ENCODE peak calls at places on chromosome 7, in ten cellular contexts. U, C, O, L, X, P, S, V, Q and Z are unnamed samples.
A peak's percentile ranks its signal among the peaks of the same experiment; 100 is the strongest.

GRCh38 chr7:33986456-33986855 is 81.1 kb downstream of the BMPER start:
- DNase-seq in X (no peak), C (no peak), P (no peak), S (peak; percentile 35), O (no peak), L (peak; percentile 54), U (no peak), Q (no peak), V (no peak), Z (no peak)

GRCh38 chr7:137970263-137970975 is 31.5 kb downstream of the CREB3L2 start:
- DNase-seq in V (no peak), U (no peak), L (peak; percentile 95), C (no peak), S (peak; percentile 84), X (no peak), P (peak; percentile 50), Q (peak; percentile 73), O (no peak), Z (no peak)

GRCh38 chr7:157361537-157361936 is 24.7 kb downstream of the DNAJB6 start:
- DNase-seq in L (no peak), C (no peak), O (no peak), S (no peak), U (no peak), X (no peak), Q (no peak), V (no peak), P (no peak), Z (no peak)

GRCh38 chr7:28165971-28166955 is 14.3 kb downstream of the JAZF1 start:
- DNase-seq in C (peak; percentile 59), P (peak; percentile 51), L (peak; percentile 92), O (no peak), Q (peak; percentile 52), U (no peak), V (no peak), X (no peak), S (peak; percentile 85), Z (no peak)

GRCh38 chr7:91459539-91459938 is 195.3 kb downstream of the FZD1 start:
- DNase-seq in U (no peak), X (no peak), P (no peak), V (no peak), C (no peak), S (no peak), Q (no peak), L (no peak), O (no peak), Z (no peak)

GRCh38 chr7:69603937-69604494 is 5.7 kb downstream of the AUTS2 start:
- DNase-seq in O (no peak), X (no peak), C (no peak), Q (no peak), P (no peak), U (no peak), V (no peak), S (no peak), L (no peak), Z (no peak)

GRCh38 chr7:603152-603941 is 83.7 kb upstream of the PDGFA start:
- DNase-seq in O (no peak), X (no peak), V (no peak), U (no peak), S (no peak), C (no peak), P (no peak), Q (no peak), L (no peak), Z (peak; percentile 64)

GRCh38 chr7:17095001-17095574 is 203.4 kb upstream of the AHR start:
- DNase-seq in U (no peak), P (peak; percentile 17), O (peak; percentile 78), X (no peak), C (peak; percentile 93), S (peak; percentile 91), L (peak; percentile 99), Q (no peak), V (no peak), Z (no peak)

GRCh38 chr7:6438427-6438826 is 9.3 kb downstream of the DAGLB start:
- DNase-seq in U (no peak), C (no peak), O (no peak), P (no peak), V (no peak), L (no peak), Q (no peak), S (no peak), X (no peak), Z (no peak)

GRCh38 chr7:4273566-4274230 is 408.4 kb upstream of the FOXK1 start:
- DNase-seq in P (no peak), L (no peak), O (peak; percentile 26), Q (no peak), S (no peak), V (no peak), U (no peak), C (no peak), X (no peak), Z (no peak)

GRCh38 chr7:134362587-134363483 is 46.1 kb upstream of the SLC35B4 start:
- DNase-seq in L (no peak), P (no peak), O (no peak), S (no peak), V (no peak), Q (no peak), C (no peak), U (no peak), X (no peak), Z (no peak)

GRCh38 chr7:143434660-143435059 is 8.6 kb upstream of the TAS2R60 start:
- DNase-seq in U (no peak), C (no peak), O (peak; percentile 27), S (no peak), V (no peak), X (no peak), Q (peak; percentile 58), L (peak; percentile 87), P (no peak), Z (no peak)

GRCh38 chr7:67918158-67918557 is 921.5 kb downstream of the TYW1 start:
- DNase-seq in X (no peak), P (no peak), O (peak; percentile 20), S (no peak), L (no peak), U (no peak), V (no peak), Q (no peak), C (no peak), Z (no peak)

GRCh38 chr7:101217388-101218235 is at the start of the genes PLOD3 and ZNHIT1:
- DNase-seq in X (peak; percentile 99), V (peak; percentile 96), O (peak; percentile 99), S (peak; percentile 99), L (peak; percentile 98), C (peak; percentile 98), U (peak; percentile 96), P (peak; percentile 95), Q (peak; percentile 100), Z (peak; percentile 94)

GRCh38 chr7:140640060-140640611 is 477 bp downstream of the DENND2A start:
- DNase-seq in S (peak; percentile 69), O (peak; percentile 73), X (peak; percentile 36), V (no peak), P (no peak), Q (peak; percentile 80), L (peak; percentile 64), U (peak; percentile 75), C (no peak), Z (no peak)

GRCh38 chr7:130292682-130293257 is at the start of gene CPA4:
- DNase-seq in U (no peak), S (peak; percentile 97), P (peak; percentile 77), V (no peak), Q (peak; percentile 87), C (no peak), L (peak; percentile 99), O (no peak), X (no peak), Z (no peak)

GRCh38 chr7:127901895-127902703 is 129.1 kb downstream of the LRRC4 start:
- DNase-seq in U (no peak), Q (no peak), O (no peak), V (no peak), X (no peak), C (no peak), L (no peak), P (no peak), S (no peak), Z (no peak)

GRCh38 chr7:155252388-155252957 is 45.2 kb upstream of the INSIG1 start:
- DNase-seq in Q (peak; percentile 35), L (no peak), X (no peak), U (no peak), C (no peak), V (no peak), O (no peak), P (no peak), S (peak; percentile 20), Z (no peak)

GRCh38 chr7:139034336-139034735 is 1.5 kb downstream of the ZC3HAV1L start:
- DNase-seq in Q (peak; percentile 47), V (no peak), P (no peak), O (peak; percentile 54), C (no peak), S (peak; percentile 65), L (peak; percentile 44), X (no peak), U (no peak), Z (no peak)

GRCh38 chr7:78368781-78369180 is 570.2 kb downstream of the PHTF2 start:
- DNase-seq in C (no peak), S (no peak), O (peak; percentile 9), Q (peak; percentile 6), X (no peak), U (no peak), V (no peak), P (no peak), L (peak; percentile 45), Z (no peak)

GRCh38 chr7:110835209-110835608 is 255.7 kb upstream of the LRRN3 start:
- DNase-seq in L (peak; percentile 7), O (peak; percentile 99), P (no peak), S (peak; percentile 11), C (no peak), U (no peak), X (peak; percentile 35), V (no peak), Q (no peak), Z (no peak)

GRCh38 chr7:55508301-55509011 is 63.8 kb downstream of the VOPP1 start:
- DNase-seq in U (no peak), X (no peak), C (no peak), Q (no peak), L (no peak), S (peak; percentile 32), V (no peak), O (no peak), P (no peak), Z (no peak)

GRCh38 chr7:129127601-129128000 is 16.9 kb upstream of the TSPAN33 start:
- DNase-seq in C (no peak), L (no peak), S (no peak), V (no peak), Q (no peak), U (no peak), O (no peak), X (no peak), P (no peak), Z (no peak)

GRCh38 chr7:131753620-131754222 is 197.3 kb upstream of the PODXL start:
- DNase-seq in L (peak; percentile 9), V (no peak), U (peak; percentile 62), X (no peak), C (no peak), Q (no peak), O (peak; percentile 36), P (peak; percentile 3), S (peak; percentile 32), Z (no peak)

GRCh38 chr7:124263232-124263827 is 230.5 kb upstream of the TMEM229A start:
- DNase-seq in Q (no peak), U (peak; percentile 45), S (no peak), C (no peak), L (no peak), P (no peak), O (peak; percentile 52), V (no peak), X (no peak), Z (no peak)

GRCh38 chr7:95907337-95907736 is 135.0 kb downstream of the DYNC1I1 start:
- DNase-seq in C (no peak), S (no peak), O (no peak), X (no peak), Q (no peak), V (no peak), L (no peak), P (no peak), U (no peak), Z (no peak)

GRCh38 chr7:6479067-6479466 is 31.3 kb upstream of the DAGLB start:
- DNase-seq in P (no peak), S (no peak), Q (no peak), X (no peak), U (no peak), C (no peak), V (no peak), O (no peak), L (no peak), Z (no peak)

GRCh38 chr7:123769371-123769770 is 20.6 kb upstream of the WASL start:
- DNase-seq in U (no peak), X (no peak), L (peak; percentile 36), P (peak; percentile 21), V (no peak), Q (peak; percentile 67), O (peak; percentile 51), C (peak; percentile 2), S (peak; percentile 67), Z (no peak)